ENCODE peak calls at places on chromosomes 6 and 20, in eight cellular contexts. One of them, this sample, is unnamed.

GRCh38 chr6:149065658-149066556 is 251.6 kb upstream of the TAB2 start:
- DNase-seq in activated naive CD4-positive, alpha-beta T cell treated with Interleukin-2 at 50 U/mL for 16 hours: no peak
- DNase-seq in RCC 7860: no peak
- DNase-seq in stimulated activated CD8-positive, alpha-beta memory T cell treated with anti-CD3 and anti-CD28 coated beads, Interleukin-2, amount 100 ng/mL, for 1 hour: no peak
- DNase-seq in T-helper 1 cell: peak; percentile 45
- DNase-seq in aorta: no peak
- DNase-seq in NCI-H1436: no peak
- DNase-seq in stimulated activated CD4-positive, alpha-beta T cell treated with anti-CD3 and anti-CD28 coated beads, TNF-alpha, amount 100 ng/mL, for 1 hour: no peak
- DNase-seq in this sample: no peak

GRCh38 chr6:90003941-90004340 is 109.7 kb downstream of the GJA10 start:
- DNase-seq in activated naive CD4-positive, alpha-beta T cell treated with Interleukin-2 at 50 U/mL for 16 hours: no peak
- DNase-seq in RCC 7860: no peak
- DNase-seq in stimulated activated CD8-positive, alpha-beta memory T cell treated with anti-CD3 and anti-CD28 coated beads, Interleukin-2, amount 100 ng/mL, for 1 hour: no peak
- DNase-seq in T-helper 1 cell: no peak
- DNase-seq in aorta: no peak
- DNase-seq in NCI-H1436: no peak
- DNase-seq in stimulated activated CD4-positive, alpha-beta T cell treated with anti-CD3 and anti-CD28 coated beads, TNF-alpha, amount 100 ng/mL, for 1 hour: no peak
- DNase-seq in this sample: no peak

GRCh38 chr6:69232506-69233194 is 564.2 kb downstream of the LMBRD1 start:
- DNase-seq in activated naive CD4-positive, alpha-beta T cell treated with Interleukin-2 at 50 U/mL for 16 hours: peak; percentile 38
- DNase-seq in RCC 7860: peak; percentile 25
- DNase-seq in stimulated activated CD8-positive, alpha-beta memory T cell treated with anti-CD3 and anti-CD28 coated beads, Interleukin-2, amount 100 ng/mL, for 1 hour: no peak
- DNase-seq in T-helper 1 cell: peak; percentile 2
- DNase-seq in aorta: peak; percentile 72
- DNase-seq in NCI-H1436: no peak
- DNase-seq in stimulated activated CD4-positive, alpha-beta T cell treated with anti-CD3 and anti-CD28 coated beads, TNF-alpha, amount 100 ng/mL, for 1 hour: no peak
- DNase-seq in this sample: no peak

GRCh38 chr6:11196511-11197174 is 35.8 kb downstream of the NEDD9 start:
- DNase-seq in activated naive CD4-positive, alpha-beta T cell treated with Interleukin-2 at 50 U/mL for 16 hours: no peak
- DNase-seq in RCC 7860: no peak
- DNase-seq in stimulated activated CD8-positive, alpha-beta memory T cell treated with anti-CD3 and anti-CD28 coated beads, Interleukin-2, amount 100 ng/mL, for 1 hour: no peak
- DNase-seq in T-helper 1 cell: no peak
- DNase-seq in aorta: no peak
- DNase-seq in NCI-H1436: no peak
- DNase-seq in stimulated activated CD4-positive, alpha-beta T cell treated with anti-CD3 and anti-CD28 coated beads, TNF-alpha, amount 100 ng/mL, for 1 hour: no peak
- DNase-seq in this sample: no peak

GRCh38 chr6:136753624-136754023 is 38.7 kb downstream of the MAP3K5 start:
- DNase-seq in activated naive CD4-positive, alpha-beta T cell treated with Interleukin-2 at 50 U/mL for 16 hours: peak; percentile 59
- DNase-seq in RCC 7860: no peak
- DNase-seq in stimulated activated CD8-positive, alpha-beta memory T cell treated with anti-CD3 and anti-CD28 coated beads, Interleukin-2, amount 100 ng/mL, for 1 hour: peak; percentile 21
- DNase-seq in T-helper 1 cell: peak; percentile 65
- DNase-seq in aorta: no peak
- DNase-seq in NCI-H1436: no peak
- DNase-seq in stimulated activated CD4-positive, alpha-beta T cell treated with anti-CD3 and anti-CD28 coated beads, TNF-alpha, amount 100 ng/mL, for 1 hour: peak; percentile 41
- DNase-seq in this sample: no peak

GRCh38 chr6:33249732-33250625 is 21.7 kb downstream of the VPS52 start:
- DNase-seq in activated naive CD4-positive, alpha-beta T cell treated with Interleukin-2 at 50 U/mL for 16 hours: no peak
- DNase-seq in RCC 7860: peak; percentile 57
- DNase-seq in stimulated activated CD8-positive, alpha-beta memory T cell treated with anti-CD3 and anti-CD28 coated beads, Interleukin-2, amount 100 ng/mL, for 1 hour: no peak
- DNase-seq in T-helper 1 cell: no peak
- DNase-seq in aorta: peak; percentile 53
- DNase-seq in NCI-H1436: no peak
- DNase-seq in stimulated activated CD4-positive, alpha-beta T cell treated with anti-CD3 and anti-CD28 coated beads, TNF-alpha, amount 100 ng/mL, for 1 hour: no peak
- DNase-seq in this sample: no peak

GRCh38 chr6:89707766-89708165 is 69.2 kb upstream of the LYRM2 start:
- DNase-seq in activated naive CD4-positive, alpha-beta T cell treated with Interleukin-2 at 50 U/mL for 16 hours: no peak
- DNase-seq in RCC 7860: no peak
- DNase-seq in stimulated activated CD8-positive, alpha-beta memory T cell treated with anti-CD3 and anti-CD28 coated beads, Interleukin-2, amount 100 ng/mL, for 1 hour: no peak
- DNase-seq in T-helper 1 cell: no peak
- DNase-seq in aorta: no peak
- DNase-seq in NCI-H1436: no peak
- DNase-seq in stimulated activated CD4-positive, alpha-beta T cell treated with anti-CD3 and anti-CD28 coated beads, TNF-alpha, amount 100 ng/mL, for 1 hour: no peak
- DNase-seq in this sample: no peak

GRCh38 chr20:33672426-33673114 is 1.7 kb downstream of the NECAB3 start:
- DNase-seq in activated naive CD4-positive, alpha-beta T cell treated with Interleukin-2 at 50 U/mL for 16 hours: no peak
- DNase-seq in RCC 7860: no peak
- DNase-seq in stimulated activated CD8-positive, alpha-beta memory T cell treated with anti-CD3 and anti-CD28 coated beads, Interleukin-2, amount 100 ng/mL, for 1 hour: no peak
- DNase-seq in T-helper 1 cell: no peak
- DNase-seq in aorta: no peak
- DNase-seq in NCI-H1436: no peak
- DNase-seq in stimulated activated CD4-positive, alpha-beta T cell treated with anti-CD3 and anti-CD28 coated beads, TNF-alpha, amount 100 ng/mL, for 1 hour: no peak
- DNase-seq in this sample: no peak

GRCh38 chr6:106805771-106806170 is 168.8 kb downstream of the CD24 start:
- DNase-seq in activated naive CD4-positive, alpha-beta T cell treated with Interleukin-2 at 50 U/mL for 16 hours: no peak
- DNase-seq in RCC 7860: no peak
- DNase-seq in stimulated activated CD8-positive, alpha-beta memory T cell treated with anti-CD3 and anti-CD28 coated beads, Interleukin-2, amount 100 ng/mL, for 1 hour: no peak
- DNase-seq in T-helper 1 cell: no peak
- DNase-seq in aorta: no peak
- DNase-seq in NCI-H1436: no peak
- DNase-seq in stimulated activated CD4-positive, alpha-beta T cell treated with anti-CD3 and anti-CD28 coated beads, TNF-alpha, amount 100 ng/mL, for 1 hour: no peak
- DNase-seq in this sample: no peak

This sample was measured in NCI-H2107.